ENCODE peak calls at places on chromosomes 11 and 22, in four cellular contexts. One of them, this sample, is unnamed.

GRCh38 chr22:31876156-31877035 is 67.9 kb upstream of the YWHAH start:
- DNase-seq in kidney glomerular epithelial cell: no peak
- DNase-seq in gastrocnemius medialis: no peak
- DNase-seq in A549: no peak
- DNase-seq in this sample: no peak

GRCh38 chr11:129115652-129116585 is 76.2 kb downstream of the ARHGAP32 start:
- DNase-seq in kidney glomerular epithelial cell: peak; percentile 30
- DNase-seq in gastrocnemius medialis: no peak
- DNase-seq in A549: peak; percentile 63
- DNase-seq in this sample: no peak

GRCh38 chr22:26648761-26649363 is 8.5 kb upstream of the MIAT start:
- DNase-seq in kidney glomerular epithelial cell: no peak
- DNase-seq in gastrocnemius medialis: no peak
- DNase-seq in A549: no peak
- DNase-seq in this sample: no peak

GRCh38 chr11:106216281-106216680 is 138.8 kb downstream of the AASDHPPT start:
- DNase-seq in kidney glomerular epithelial cell: no peak
- DNase-seq in gastrocnemius medialis: no peak
- DNase-seq in A549: no peak
- DNase-seq in this sample: no peak

GRCh38 chr11:112583246-112583893 is 322.7 kb upstream of the PLET1 start:
- DNase-seq in kidney glomerular epithelial cell: no peak
- DNase-seq in gastrocnemius medialis: no peak
- DNase-seq in A549: no peak
- DNase-seq in this sample: no peak

GRCh38 chr11:86919557-86920210 is 35.5 kb downstream of the FZD4 start:
- DNase-seq in kidney glomerular epithelial cell: peak; percentile 60
- DNase-seq in gastrocnemius medialis: no peak
- DNase-seq in A549: peak; percentile 74
- DNase-seq in this sample: no peak

GRCh38 chr11:72737341-72737740 is 14.9 kb downstream of the ARAP1 start:
- DNase-seq in kidney glomerular epithelial cell: no peak
- DNase-seq in gastrocnemius medialis: no peak
- DNase-seq in A549: no peak
- DNase-seq in this sample: no peak

GRCh38 chr22:37204045-37204655 is 8.1 kb downstream of the SSTR3 start:
- DNase-seq in kidney glomerular epithelial cell: no peak
- DNase-seq in gastrocnemius medialis: no peak
- DNase-seq in A549: no peak
- DNase-seq in this sample: peak; percentile 54

GRCh38 chr11:120564573-120565301 is 53.2 kb downstream of the GRIK4 start:
- DNase-seq in kidney glomerular epithelial cell: peak; percentile 35
- DNase-seq in gastrocnemius medialis: peak; percentile 26
- DNase-seq in A549: no peak
- DNase-seq in this sample: peak; percentile 85

GRCh38 chr11:79100093-79100704 is 340.6 kb downstream of the TENM4 start:
- DNase-seq in kidney glomerular epithelial cell: peak; percentile 37
- DNase-seq in gastrocnemius medialis: no peak
- DNase-seq in A549: peak; percentile 70
- DNase-seq in this sample: no peak

GRCh38 chr11:97454988-97455387 is 1065.2 kb downstream of the JRKL start:
- DNase-seq in kidney glomerular epithelial cell: no peak
- DNase-seq in gastrocnemius medialis: no peak
- DNase-seq in A549: no peak
- DNase-seq in this sample: no peak

GRCh38 chr11:94043241-94043640 is 22.1 kb downstream of the HEPHL1 start:
- DNase-seq in kidney glomerular epithelial cell: no peak
- DNase-seq in gastrocnemius medialis: no peak
- DNase-seq in A549: no peak
- DNase-seq in this sample: no peak

GRCh38 chr11:100445231-100445735 is 241.8 kb upstream of the ARHGAP42 start:
- DNase-seq in kidney glomerular epithelial cell: peak; percentile 52
- DNase-seq in gastrocnemius medialis: no peak
- DNase-seq in A549: no peak
- DNase-seq in this sample: no peak

GRCh38 chr11:3861698-3862097 is 6.2 kb downstream of the STIM1 start:
- DNase-seq in kidney glomerular epithelial cell: no peak
- DNase-seq in gastrocnemius medialis: no peak
- DNase-seq in A549: no peak
- DNase-seq in this sample: no peak

GRCh38 chr22:36443198-36443770 is 38.2 kb downstream of the TXN2 start:
- DNase-seq in kidney glomerular epithelial cell: no peak
- DNase-seq in gastrocnemius medialis: no peak
- DNase-seq in A549: no peak
- DNase-seq in this sample: no peak

GRCh38 chr11:11332141-11332710 is 20.8 kb downstream of the CSNK2A3 start:
- DNase-seq in kidney glomerular epithelial cell: no peak
- DNase-seq in gastrocnemius medialis: no peak
- DNase-seq in A549: no peak
- DNase-seq in this sample: no peak

GRCh38 chr11:11993814-11994213 is 14.6 kb downstream of the DKK3 start:
- DNase-seq in kidney glomerular epithelial cell: peak; percentile 27
- DNase-seq in gastrocnemius medialis: peak; percentile 54
- DNase-seq in A549: peak; percentile 46
- DNase-seq in this sample: no peak

GRCh38 chr11:13897606-13898276 is 64.8 kb upstream of the SPON1 start:
- DNase-seq in kidney glomerular epithelial cell: no peak
- DNase-seq in gastrocnemius medialis: no peak
- DNase-seq in A549: no peak
- DNase-seq in this sample: no peak

GRCh38 chr22:39214383-39215069 is 30.3 kb downstream of the PDGFB start:
- DNase-seq in kidney glomerular epithelial cell: peak; percentile 81
- DNase-seq in gastrocnemius medialis: no peak
- DNase-seq in A549: peak; percentile 21
- DNase-seq in this sample: peak; percentile 38

GRCh38 chr11:126307706-126308105 is 3.8 kb downstream of the DCPS start:
- DNase-seq in kidney glomerular epithelial cell: no peak
- DNase-seq in gastrocnemius medialis: no peak
- DNase-seq in A549: peak; percentile 40
- DNase-seq in this sample: no peak

This sample was measured in chondrocyte.